ENCODE peak calls at places on chromosome 19, in ten cellular contexts. N, I, B, C, X, A, G, Q, R and O are unnamed samples.

GRCh38 chr19:19081642-19082151 is 17.9 kb downstream of the SLC25A42 start:
- DNase-seq in N (no peak), I (no peak), B (no peak), C (no peak), X (no peak), A (no peak), G (no peak), Q (no peak), R (no peak), O (no peak)

GRCh38 chr19:5001547-5002131 is 32.7 kb downstream of the KDM4B start:
- DNase-seq in N (no peak), I (no peak), B (no peak), C (peak), X (peak), A (peak), G (peak), Q (peak), R (no peak), O (peak)

GRCh38 chr19:11377237-11377636 is 2.8 kb downstream of the SWSAP1 start:
- DNase-seq in N (no peak), I (no peak), B (no peak), C (peak), X (no peak), A (no peak), G (peak), Q (peak), R (no peak), O (peak)

GRCh38 chr19:38684862-38685665 is 37.6 kb downstream of the ACTN4 start:
- DNase-seq in N (no peak), I (no peak), B (no peak), C (no peak), X (no peak), A (no peak), G (no peak), Q (no peak), R (no peak), O (no peak)

GRCh38 chr19:19434483-19435045 is 29.1 kb downstream of the GATAD2A start:
- DNase-seq in N (no peak), I (peak), B (no peak), C (peak), X (no peak), A (no peak), G (no peak), Q (peak), R (no peak), O (no peak)

GRCh38 chr19:55490478-55491436 is 2.5 kb downstream of the SSC5D start:
- DNase-seq in N (no peak), I (no peak), B (no peak), C (no peak), X (no peak), A (no peak), G (no peak), Q (no peak), R (no peak), O (no peak)

GRCh38 chr19:40807147-40808020 is 8.4 kb downstream of the EGLN2 start:
- DNase-seq in N (no peak), I (no peak), B (peak), C (no peak), X (peak), A (peak), G (peak), Q (no peak), R (no peak), O (peak)

GRCh38 chr19:30326076-30326710 is 46.0 kb upstream of the ZNF536 start:
- DNase-seq in N (no peak), I (no peak), B (no peak), C (no peak), X (no peak), A (no peak), G (no peak), Q (no peak), R (no peak), O (no peak)

GRCh38 chr19:28019371-28019770 is 1193.6 kb downstream of the UQCRFS1 start:
- DNase-seq in N (no peak), I (no peak), B (peak), C (no peak), X (no peak), A (no peak), G (peak), Q (no peak), R (no peak), O (no peak)

GRCh38 chr19:388691-389090 is 20.3 kb downstream of the C2CD4C start:
- DNase-seq in N (no peak), I (no peak), B (no peak), C (no peak), X (no peak), A (no peak), G (no peak), Q (no peak), R (no peak), O (no peak)

GRCh38 chr19:30314805-30315155 is 57.4 kb upstream of the ZNF536 start:
- DNase-seq in N (no peak), I (no peak), B (no peak), C (no peak), X (no peak), A (no peak), G (no peak), Q (no peak), R (no peak), O (no peak)

GRCh38 chr19:56839665-56840451 is 668 bp downstream of the PEG3 start:
- DNase-seq in N (no peak), I (peak), B (no peak), C (peak), X (no peak), A (no peak), G (no peak), Q (no peak), R (peak), O (no peak)

GRCh38 chr19:6414793-6415591 is 9.6 kb downstream of the KHSRP start:
- DNase-seq in N (no peak), I (no peak), B (no peak), C (no peak), X (no peak), A (no peak), G (no peak), Q (no peak), R (peak), O (no peak)

GRCh38 chr19:43774103-43774939 is 6.5 kb downstream of the KCNN4 start:
- DNase-seq in N (no peak), I (peak), B (peak), C (peak), X (no peak), A (peak), G (peak), Q (peak), R (no peak), O (peak)

GRCh38 chr19:1750343-1751021 is 2.8 kb upstream of the ONECUT3 start:
- DNase-seq in N (no peak), I (no peak), B (no peak), C (no peak), X (no peak), A (no peak), G (no peak), Q (no peak), R (no peak), O (no peak)

GRCh38 chr19:6234527-6234926 is 45.2 kb downstream of the MLLT1 start:
- DNase-seq in N (no peak), I (no peak), B (no peak), C (no peak), X (no peak), A (no peak), G (no peak), Q (no peak), R (no peak), O (no peak)

GRCh38 chr19:10499550-10500246 is 3.5 kb downstream of the KEAP1 start:
- DNase-seq in N (no peak), I (no peak), B (no peak), C (no peak), X (no peak), A (no peak), G (no peak), Q (no peak), R (no peak), O (no peak)

GRCh38 chr19:7348587-7349230 is at the start of gene ARHGEF18:
- DNase-seq in N (no peak), I (no peak), B (no peak), C (peak), X (no peak), A (no peak), G (no peak), Q (no peak), R (peak), O (no peak)

GRCh38 chr19:7988307-7988706 is 17.1 kb downstream of the ELAVL1 start:
- DNase-seq in N (no peak), I (no peak), B (no peak), C (no peak), X (no peak), A (no peak), G (no peak), Q (no peak), R (no peak), O (no peak)

GRCh38 chr19:10189631-10190425 is 4.9 kb downstream of the DNMT1 start:
- DNase-seq in N (no peak), I (no peak), B (no peak), C (peak), X (no peak), A (no peak), G (no peak), Q (no peak), R (no peak), O (no peak)

GRCh38 chr19:51097166-51097736 is 11.0 kb downstream of the CTU1 start:
- DNase-seq in N (no peak), I (no peak), B (peak), C (peak), X (peak), A (peak), G (peak), Q (peak), R (peak), O (peak)